ENCODE peak calls at places on chromosomes 3 and 15, in four cellular contexts. N, W, F and M are unnamed samples.

GRCh38 chr3:87025636-87026035 is 34.7 kb upstream of the VGLL3 start:
- DNase-seq in N (no peak), W (no peak), F (no peak), M (no peak)

GRCh38 chr3:1092771-1093170 is at the start of gene CNTN6:
- DNase-seq in N (no peak), F (no peak), W (no peak), M (no peak)

GRCh38 chr3:139827833-139828232 is 107.2 kb upstream of the CLSTN2 start:
- DNase-seq in F (no peak), W (no peak), N (no peak), M (no peak)

GRCh38 chr3:65500398-65501306 is 538.1 kb downstream of the MAGI1 start:
- DNase-seq in F (no peak), N (no peak), W (no peak), M (no peak)

GRCh38 chr3:155629006-155629405 is 115.9 kb downstream of the PLCH1 start:
- DNase-seq in W (no peak), F (no peak), N (no peak), M (no peak)

GRCh38 chr15:66211670-66212455 is 41.7 kb downstream of the MEGF11 start:
- DNase-seq in N (no peak), F (no peak), W (no peak), M (no peak)

GRCh38 chr3:69282191-69282590 is 103.7 kb downstream of the FRMD4B start:
- DNase-seq in N (peak), W (no peak), F (no peak), M (peak)

GRCh38 chr3:126704494-126705214 is 614 bp downstream of the CHCHD6 start:
- DNase-seq in W (no peak), N (no peak), F (no peak), M (no peak)

GRCh38 chr3:101848326-101848725 is 988 bp upstream of the NFKBIZ start:
- DNase-seq in F (no peak), N (no peak), W (no peak), M (no peak)

GRCh38 chr15:77010842-77011241 is 15.9 kb downstream of the PSTPIP1 start:
- DNase-seq in F (no peak), N (no peak), W (no peak), M (no peak)

GRCh38 chr3:46996689-46997452 is 17.4 kb downstream of the NBEAL2 start:
- DNase-seq in W (no peak), F (no peak), N (no peak), M (no peak)

GRCh38 chr3:78659386-78659987 is 1108.3 kb downstream of the ROBO1 start:
- DNase-seq in W (no peak), N (peak), F (no peak), M (peak)

GRCh38 chr3:62361824-62362223 is 11.5 kb downstream of the FEZF2 start:
- DNase-seq in F (no peak), N (no peak), W (no peak), M (no peak)

GRCh38 chr15:99155961-99156443 is 51.1 kb downstream of the SYNM start:
- DNase-seq in W (no peak), N (no peak), F (no peak), M (no peak)

GRCh38 chr3:58366699-58367098 is 34.0 kb downstream of the PXK start:
- DNase-seq in F (no peak), W (no peak), N (no peak), M (no peak)

GRCh38 chr3:11288786-11289637 is 16.8 kb downstream of the ATG7 start:
- DNase-seq in F (no peak), W (peak), N (peak), M (peak)

GRCh38 chr3:13379191-13379830 is 40.8 kb downstream of the NUP210 start:
- DNase-seq in W (peak), F (no peak), N (no peak), M (no peak)

GRCh38 chr3:119794971-119795612 is 13.2 kb downstream of the NR1I2 start:
- DNase-seq in W (no peak), N (no peak), F (no peak), M (no peak)

GRCh38 chr3:9165441-9165840 is 84.0 kb downstream of the SRGAP3 start:
- DNase-seq in F (no peak), W (no peak), N (no peak), M (no peak)

GRCh38 chr3:170622369-170623159 is 36.7 kb upstream of the SLC7A14 start:
- DNase-seq in N (peak), W (peak), F (no peak), M (no peak)

GRCh38 chr3:17023006-17023664 is 138.4 kb downstream of the PLCL2 start:
- DNase-seq in N (peak), W (no peak), F (no peak), M (peak)

GRCh38 chr3:111619833-111620232 is 24.7 kb upstream of the ZBED2 start:
- DNase-seq in N (no peak), W (no peak), F (no peak), M (no peak)

GRCh38 chr15:70447927-70448698 is 315.2 kb downstream of the UACA start:
- DNase-seq in N (no peak), F (no peak), W (no peak), M (no peak)

GRCh38 chr15:36363335-36363734 is 216.1 kb upstream of the CDIN1 start:
- DNase-seq in W (no peak), N (no peak), F (no peak), M (no peak)

GRCh38 chr3:158165730-158166129 is 55.8 kb downstream of the RSRC1 start:
- DNase-seq in N (no peak), W (no peak), F (no peak), M (no peak)

GRCh38 chr3:42802876-42803799 is 1.2 kb downstream of the HIGD1A start:
- DNase-seq in N (peak), W (no peak), F (no peak), M (no peak)

GRCh38 chr15:94232107-94232506 is 746 bp downstream of the MCTP2 start:
- DNase-seq in W (no peak), N (no peak), F (no peak), M (no peak)

GRCh38 chr3:89690649-89691048 is 583.2 kb downstream of the EPHA3 start:
- DNase-seq in W (no peak), N (no peak), F (no peak), M (no peak)

GRCh38 chr3:149243540-149243939 is 21.9 kb upstream of the CP start:
- DNase-seq in N (peak), F (no peak), W (no peak), M (no peak)

GRCh38 chr3:114336122-114336697 is 42.4 kb downstream of the TIGIT start:
- DNase-seq in F (no peak), W (no peak), N (no peak), M (no peak)

GRCh38 chr3:64431717-64432116 is 206.5 kb upstream of the PRICKLE2 start:
- DNase-seq in W (no peak), N (no peak), F (no peak), M (no peak)

GRCh38 chr3:171001250-171001893 is 25.1 kb downstream of the SLC2A2 start:
- DNase-seq in W (no peak), N (no peak), F (no peak), M (no peak)

GRCh38 chr15:89499156-89499555 is 2.8 kb upstream of the RHCG start:
- DNase-seq in W (no peak), N (no peak), F (no peak), M (no peak)

GRCh38 chr3:121661376-121661775 is 673 bp upstream of the HCLS1 start:
- DNase-seq in W (no peak), F (no peak), N (peak), M (no peak)

GRCh38 chr3:94331831-94332230 is 269.0 kb downstream of the NSUN3 start:
- DNase-seq in W (no peak), N (no peak), F (no peak), M (no peak)

GRCh38 chr3:94336076-94336741 is 273.3 kb downstream of the NSUN3 start:
- DNase-seq in N (peak), W (peak), F (no peak), M (no peak)
- TF ChIP-seq CTCF in N (no peak), W (peak), F (peak), M (peak)

DNA sequence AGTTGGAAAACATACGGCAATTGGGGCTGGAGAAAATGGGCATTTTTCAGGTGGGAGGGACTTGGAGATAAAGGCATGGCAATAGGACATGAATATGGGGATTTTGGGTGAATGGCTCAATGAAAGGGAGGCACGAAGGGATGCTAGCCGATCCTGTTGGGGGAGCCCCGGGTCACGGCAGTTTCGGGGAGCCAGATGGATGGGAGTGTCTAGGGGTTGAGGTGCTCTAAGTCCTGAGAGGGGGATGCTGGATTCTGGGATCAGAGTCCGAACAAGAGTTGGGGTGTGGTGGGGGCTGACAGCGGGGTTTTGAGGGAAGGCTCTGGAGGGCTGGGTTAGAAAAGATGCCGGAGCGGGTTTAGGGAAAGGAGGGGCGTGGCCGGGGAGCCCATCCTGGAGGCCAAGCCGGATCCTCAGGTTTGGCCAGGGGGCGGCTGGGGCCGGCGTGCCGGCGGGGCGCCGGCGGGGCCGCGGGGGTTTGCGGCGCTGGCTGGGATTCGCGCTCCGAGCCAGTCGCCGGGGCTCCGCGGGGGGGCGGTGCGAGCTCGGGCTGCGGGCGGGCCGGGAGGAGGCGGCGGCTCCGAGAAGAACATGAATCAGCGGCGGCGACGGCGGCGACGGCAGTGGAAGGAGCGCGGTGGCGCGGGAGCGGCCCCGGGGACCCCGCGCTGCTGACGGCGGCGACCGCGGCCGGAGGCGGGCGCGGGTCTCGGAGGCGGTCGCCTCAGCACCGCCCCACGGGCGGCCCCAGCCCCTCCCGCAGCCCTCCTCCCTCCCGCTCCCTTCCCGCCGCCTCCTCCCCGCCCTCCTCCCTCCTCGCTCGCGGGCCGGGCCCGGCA is at the start of gene TYRO3:
- DNase-seq in N (peak), W (no peak), F (no peak), M (peak)
- TF ChIP-seq CTCF in N (no peak), W (peak), F (no peak), M (peak)

GRCh38 chr3:109098245-109098644 is 19.7 kb downstream of the MORC1 start:
- DNase-seq in N (peak), F (no peak), W (no peak), M (no peak)
- TF ChIP-seq CTCF in N (peak), F (no peak), W (no peak), M (peak)

GRCh38 chr3:10280177-10280529 is 12.6 kb downstream of the GHRL start:
- DNase-seq in F (no peak), N (no peak), W (no peak), M (no peak)
- TF ChIP-seq CTCF in F (no peak), N (no peak), W (no peak), M (no peak)

GRCh38 chr3:4656059-4656458 is 162.9 kb downstream of the ITPR1 start:
- DNase-seq in F (no peak), N (peak), W (peak), M (no peak)

GRCh38 chr3:4665197-4665596 is 172.0 kb downstream of the ITPR1 start:
- DNase-seq in F (no peak), N (no peak), W (no peak), M (no peak)

GRCh38 chr3:4656646-4657318 is 163.6 kb downstream of the ITPR1 start:
- DNase-seq in N (no peak), F (no peak), W (no peak), M (no peak)

GRCh38 chr3:4664412-4664811 is 171.3 kb downstream of the ITPR1 start:
- DNase-seq in F (no peak), W (no peak), N (no peak), M (no peak)

GRCh38 chr3:4660936-4661335 is 167.8 kb downstream of the ITPR1 start:
- DNase-seq in N (no peak), F (no peak), W (no peak), M (no peak)
- TF ChIP-seq CTCF in N (no peak), F (no peak), W (no peak), M (no peak)

GRCh38 chr15:88202231-88202630 is 54.3 kb downstream of the NTRK3 start:
- DNase-seq in F (no peak), W (no peak), N (no peak), M (no peak)

GRCh38 chr15:88194162-88194561 is 62.4 kb downstream of the NTRK3 start:
- DNase-seq in F (no peak), W (no peak), N (no peak), M (no peak)

GRCh38 chr15:88191806-88192165 is 64.8 kb downstream of the NTRK3 start:
- DNase-seq in F (no peak), N (no peak), W (no peak), M (no peak)

GRCh38 chr15:88193415-88193814 is 63.1 kb downstream of the NTRK3 start:
- DNase-seq in N (no peak), W (no peak), F (no peak), M (no peak)

DNA sequence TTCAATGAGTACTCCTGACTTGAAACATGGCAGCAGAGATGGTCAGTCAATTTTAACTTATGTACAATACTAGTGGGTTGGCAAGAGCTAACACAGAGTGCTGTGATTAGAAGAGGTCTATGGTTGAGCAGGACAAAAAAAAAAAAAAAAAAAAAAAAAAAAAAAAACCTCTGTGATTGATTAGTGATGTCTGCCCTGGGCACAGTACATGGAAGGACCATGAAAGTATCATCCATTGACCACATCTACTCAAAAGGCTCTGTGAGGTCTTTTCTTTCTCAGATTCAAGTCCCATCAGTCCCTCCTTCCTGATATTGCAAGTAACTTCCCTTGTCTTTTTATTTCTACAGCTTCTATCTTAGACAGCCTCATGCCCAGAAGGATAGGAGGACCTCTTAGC is 59.6 kb downstream of the NTRK3 start:
- DNase-seq in N (no peak), F (no peak), W (no peak), M (no peak)
- TF ChIP-seq CTCF in N (no peak), F (no peak), W (no peak), M (no peak)

GRCh38 chr15:23472033-23472432 is 25.0 kb upstream of the GOLGA6L2 start:
- DNase-seq in N (no peak), W (no peak), F (no peak), M (no peak)

GRCh38 chr15:23472678-23473077 is 25.6 kb upstream of the GOLGA6L2 start:
- DNase-seq in W (no peak), N (no peak), F (no peak), M (no peak)

DNA sequence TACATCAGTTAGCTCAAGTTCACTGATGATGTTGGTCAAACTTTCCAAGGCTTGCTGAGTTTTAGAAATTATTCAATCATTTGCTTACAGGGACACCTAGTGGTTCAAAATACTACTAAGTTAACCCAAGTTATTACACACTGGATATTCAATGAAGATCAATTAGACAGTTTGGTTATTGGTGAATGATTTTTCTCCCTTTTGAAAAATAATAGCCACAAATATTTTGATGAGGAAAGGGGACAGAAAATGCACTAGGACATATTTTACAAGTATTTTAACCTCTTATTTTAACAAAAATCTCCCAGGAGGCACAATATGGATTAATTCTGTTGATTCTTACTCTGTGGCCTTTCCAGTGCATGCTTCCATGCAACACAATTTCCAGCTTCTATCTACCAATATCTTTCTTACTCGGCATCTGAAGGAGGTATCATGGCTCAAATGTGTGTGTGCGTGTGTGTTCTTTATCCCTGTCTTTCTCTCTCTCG is 20.1 kb upstream of the GOLGA6L2 start:
- DNase-seq in N (peak), W (peak), F (no peak), M (peak)
- TF ChIP-seq CTCF in N (peak), W (peak), F (no peak), M (peak)

GRCh38 chr15:74842581-74843444 is at the start of gene ULK3:
- DNase-seq in W (peak), F (peak), N (peak), M (peak)
- TF ChIP-seq CTCF in W (peak), F (peak), N (peak), M (peak)

GRCh38 chr15:100628746-100629145 is 26.4 kb downstream of the ASB7 start:
- DNase-seq in W (no peak), N (no peak), F (no peak), M (no peak)
- TF ChIP-seq CTCF in W (no peak), N (no peak), F (no peak), M (no peak)

GRCh38 chr3:123730816-123731215 is 146.0 kb upstream of the HACD2 start:
- DNase-seq in W (no peak), N (no peak), F (no peak), M (no peak)
- TF ChIP-seq CTCF in W (no peak), N (no peak), F (no peak), M (no peak)